ENCODE peak calls at places on chromosome 1, in five cellular contexts. One of them, this sample, is unnamed.

GRCh38 chr1:248856176-248856575 is 2.7 kb downstream of the ZNF692 start:
- DNase-seq in fibroblast of the aortic adventitia: no peak
- DNase-seq in globus pallidus: no peak
- DNase-seq in epithelial cell of esophagus: no peak
- DNase-seq in Caki2: no peak
- DNase-seq in this sample: no peak

GRCh38 chr1:7230896-7231210 is 445.6 kb downstream of the CAMTA1 start:
- DNase-seq in epithelial cell of esophagus: no peak
- DNase-seq in Caki2: no peak
- DNase-seq in globus pallidus: no peak
- DNase-seq in fibroblast of the aortic adventitia: no peak
- DNase-seq in this sample: no peak

GRCh38 chr1:151056574-151056973 is 2.8 kb downstream of the CDC42SE1 start:
- DNase-seq in globus pallidus: no peak
- DNase-seq in epithelial cell of esophagus: no peak
- DNase-seq in Caki2: no peak
- DNase-seq in fibroblast of the aortic adventitia: no peak
- DNase-seq in this sample: no peak

GRCh38 chr1:75136921-75137641 is 2.9 kb downstream of the LHX8 start:
- DNase-seq in epithelial cell of esophagus: peak; percentile 55
- DNase-seq in globus pallidus: no peak
- DNase-seq in fibroblast of the aortic adventitia: no peak
- DNase-seq in Caki2: no peak
- DNase-seq in this sample: no peak

GRCh38 chr1:156117414-156118174 is 3.1 kb downstream of the LMNA start:
- DNase-seq in fibroblast of the aortic adventitia: no peak
- DNase-seq in globus pallidus: no peak
- DNase-seq in Caki2: no peak
- DNase-seq in epithelial cell of esophagus: peak; percentile 50
- DNase-seq in this sample: no peak

GRCh38 chr1:184199797-184200170 is 148.3 kb downstream of the TSEN15 start:
- DNase-seq in Caki2: no peak
- DNase-seq in fibroblast of the aortic adventitia: no peak
- DNase-seq in epithelial cell of esophagus: no peak
- DNase-seq in globus pallidus: no peak
- DNase-seq in this sample: no peak

GRCh38 chr1:48093696-48094518 is 96.7 kb upstream of the TRABD2B start:
- DNase-seq in epithelial cell of esophagus: peak; percentile 91
- DNase-seq in fibroblast of the aortic adventitia: peak; percentile 21
- DNase-seq in Caki2: peak; percentile 52
- DNase-seq in globus pallidus: no peak
- DNase-seq in this sample: peak; percentile 36

GRCh38 chr1:98090351-98090750 is 169.5 kb upstream of the DPYD start:
- DNase-seq in epithelial cell of esophagus: no peak
- DNase-seq in Caki2: peak; percentile 32
- DNase-seq in globus pallidus: no peak
- DNase-seq in fibroblast of the aortic adventitia: peak; percentile 65
- DNase-seq in this sample: no peak

This sample was measured in NCI-H460.